ENCODE peak calls at places on chromosomes 11 and 22, in seven cellular contexts. One of them, this sample, is unnamed.

GRCh38 chr11:720017-720641 is 14.1 kb downstream of the EPS8L2 start:
- DNase-seq in transverse colon: no peak
- DNase-seq in tibial nerve: no peak
- DNase-seq in K562: no peak
- DNase-seq in H1: no peak
- DNase-seq in A549: no peak
- DNase-seq in ovary: no peak
- DNase-seq in this sample: no peak

GRCh38 chr22:27218521-27218920 is 561.1 kb downstream of the MIAT start:
- DNase-seq in transverse colon: no peak
- DNase-seq in tibial nerve: no peak
- DNase-seq in K562: no peak
- DNase-seq in H1: no peak
- DNase-seq in A549: no peak
- DNase-seq in ovary: peak
- DNase-seq in this sample: peak

GRCh38 chr11:114086394-114086793 is 26.9 kb downstream of the ZBTB16 start:
- DNase-seq in transverse colon: no peak
- DNase-seq in tibial nerve: no peak
- DNase-seq in K562: no peak
- DNase-seq in H1: no peak
- DNase-seq in A549: no peak
- DNase-seq in ovary: no peak
- DNase-seq in this sample: no peak

GRCh38 chr11:114264381-114264780 is 31.8 kb upstream of the NNMT start:
- DNase-seq in transverse colon: no peak
- DNase-seq in tibial nerve: no peak
- DNase-seq in K562: no peak
- DNase-seq in H1: no peak
- DNase-seq in A549: no peak
- DNase-seq in ovary: no peak
- DNase-seq in this sample: peak

GRCh38 chr11:122186439-122187080 is 70.5 kb upstream of the BLID start:
- DNase-seq in transverse colon: no peak
- DNase-seq in tibial nerve: peak
- DNase-seq in K562: no peak
- DNase-seq in H1: no peak
- DNase-seq in A549: no peak
- DNase-seq in ovary: no peak
- DNase-seq in this sample: no peak

GRCh38 chr11:100830295-100830694 is 143.2 kb downstream of the ARHGAP42 start:
- DNase-seq in transverse colon: no peak
- DNase-seq in tibial nerve: no peak
- DNase-seq in K562: no peak
- DNase-seq in H1: no peak
- DNase-seq in A549: no peak
- DNase-seq in ovary: no peak
- DNase-seq in this sample: no peak

GRCh38 chr22:25627271-25627848 is 62.9 kb downstream of the GRK3 start:
- DNase-seq in transverse colon: no peak
- DNase-seq in tibial nerve: no peak
- DNase-seq in K562: no peak
- DNase-seq in H1: no peak
- DNase-seq in A549: no peak
- DNase-seq in ovary: no peak
- DNase-seq in this sample: no peak

GRCh38 chr11:65445101-65445603 is 22.6 kb downstream of the NEAT1 start:
- DNase-seq in transverse colon: no peak
- DNase-seq in tibial nerve: no peak
- DNase-seq in K562: no peak
- DNase-seq in H1: no peak
- DNase-seq in A549: no peak
- DNase-seq in ovary: no peak
- DNase-seq in this sample: no peak

GRCh38 chr22:50310949-50311444 is 3.6 kb upstream of the PLXNB2 start:
- DNase-seq in transverse colon: no peak
- DNase-seq in tibial nerve: no peak
- DNase-seq in K562: no peak
- DNase-seq in H1: no peak
- DNase-seq in A549: no peak
- DNase-seq in ovary: no peak
- DNase-seq in this sample: no peak
- TF ChIP-seq CTCF in transverse colon: no peak
- TF ChIP-seq CTCF in tibial nerve: no peak
- TF ChIP-seq CTCF in K562: no peak
- TF ChIP-seq CTCF in H1: no peak
- TF ChIP-seq CTCF in A549: no peak
- TF ChIP-seq CTCF in ovary: no peak
- TF ChIP-seq CTCF in this sample: no peak

GRCh38 chr11:48093795-48094642 is 113.7 kb downstream of the PTPRJ start:
- DNase-seq in transverse colon: no peak
- DNase-seq in tibial nerve: no peak
- DNase-seq in K562: no peak
- DNase-seq in H1: peak
- DNase-seq in A549: no peak
- DNase-seq in ovary: no peak
- DNase-seq in this sample: no peak

GRCh38 chr11:48094643-48095339 is 114.4 kb downstream of the PTPRJ start:
- DNase-seq in transverse colon: no peak
- DNase-seq in tibial nerve: no peak
- DNase-seq in K562: no peak
- DNase-seq in H1: peak
- DNase-seq in A549: no peak
- DNase-seq in ovary: no peak
- DNase-seq in this sample: no peak

GRCh38 chr11:48095779-48096470 is 115.6 kb downstream of the PTPRJ start:
- DNase-seq in transverse colon: no peak
- DNase-seq in tibial nerve: no peak
- DNase-seq in K562: no peak
- DNase-seq in H1: peak
- DNase-seq in A549: no peak
- DNase-seq in ovary: peak
- DNase-seq in this sample: no peak

GRCh38 chr11:48098024-48098423 is 117.7 kb downstream of the PTPRJ start:
- DNase-seq in transverse colon: no peak
- DNase-seq in tibial nerve: no peak
- DNase-seq in K562: no peak
- DNase-seq in H1: peak
- DNase-seq in A549: no peak
- DNase-seq in ovary: no peak
- DNase-seq in this sample: no peak

DNA sequence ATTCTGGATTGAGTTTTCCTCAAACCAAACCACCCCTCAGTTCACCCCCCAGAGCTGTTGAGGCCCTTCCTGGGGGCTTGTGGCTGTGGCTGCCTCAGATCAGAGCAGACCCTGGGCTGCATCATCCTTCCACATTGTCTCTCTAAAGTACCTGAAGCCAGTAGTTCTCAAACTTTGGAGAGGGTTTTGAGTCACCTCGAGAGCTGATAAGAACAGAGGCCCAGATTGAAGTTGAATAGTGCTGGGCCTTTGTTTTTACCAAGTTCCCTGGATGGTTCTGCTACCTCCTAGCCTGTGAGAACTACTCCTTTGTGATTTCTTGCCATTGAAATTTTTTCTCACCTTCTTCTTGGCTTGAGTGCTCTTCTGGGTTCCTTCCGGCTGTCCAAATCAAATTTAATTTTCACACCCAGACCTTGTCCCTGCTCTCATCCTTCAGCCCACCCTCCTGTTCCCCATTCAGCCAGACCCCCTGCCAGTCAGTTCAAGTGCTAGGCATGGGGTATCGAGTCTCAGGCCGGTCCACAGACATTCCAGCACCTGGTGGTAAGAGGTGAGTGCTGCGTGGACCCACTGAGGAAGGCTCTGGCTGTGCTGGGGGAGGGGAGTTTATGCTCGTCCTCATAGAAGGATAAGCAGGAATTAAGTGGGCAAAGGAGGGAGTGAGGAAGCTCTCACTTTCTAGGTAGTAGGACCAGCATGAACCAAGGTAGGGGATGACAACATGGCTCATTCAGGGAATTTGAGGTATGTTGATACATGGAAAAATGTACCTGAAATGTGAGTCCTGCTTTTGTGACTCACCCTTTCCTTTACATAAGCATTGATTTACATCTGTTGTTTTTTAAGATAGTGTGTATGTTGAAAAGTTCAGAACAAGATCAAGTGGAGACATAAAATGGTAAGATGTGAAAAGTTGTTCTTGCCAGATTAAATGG is 116.5 kb downstream of the PTPRJ start:
- DNase-seq in transverse colon: no peak
- DNase-seq in tibial nerve: no peak
- DNase-seq in K562: no peak
- DNase-seq in H1: peak
- DNase-seq in A549: no peak
- DNase-seq in ovary: no peak
- DNase-seq in this sample: no peak
- TF ChIP-seq EP300 in transverse colon: no peak
- TF ChIP-seq EP300 in tibial nerve: no peak
- TF ChIP-seq EP300 in K562: no peak
- TF ChIP-seq EP300 in H1: no peak
- TF ChIP-seq EP300 in A549: no peak
- TF ChIP-seq EP300 in ovary: no peak
- TF ChIP-seq EP300 in this sample: no peak

GRCh38 chr11:41058138-41058537 is 401.3 kb downstream of the LRRC4C start:
- DNase-seq in transverse colon: no peak
- DNase-seq in tibial nerve: no peak
- DNase-seq in K562: no peak
- DNase-seq in H1: no peak
- DNase-seq in A549: no peak
- DNase-seq in ovary: no peak
- DNase-seq in this sample: no peak

GRCh38 chr11:41056892-41057569 is 402.4 kb downstream of the LRRC4C start:
- DNase-seq in transverse colon: no peak
- DNase-seq in tibial nerve: no peak
- DNase-seq in K562: no peak
- DNase-seq in H1: no peak
- DNase-seq in A549: no peak
- DNase-seq in ovary: no peak
- DNase-seq in this sample: no peak

GRCh38 chr11:41050791-41051190 is 408.7 kb downstream of the LRRC4C start:
- DNase-seq in transverse colon: no peak
- DNase-seq in tibial nerve: no peak
- DNase-seq in K562: no peak
- DNase-seq in H1: no peak
- DNase-seq in A549: no peak
- DNase-seq in ovary: no peak
- DNase-seq in this sample: no peak

GRCh38 chr11:41051919-41052630 is 407.4 kb downstream of the LRRC4C start:
- DNase-seq in transverse colon: no peak
- DNase-seq in tibial nerve: no peak
- DNase-seq in K562: no peak
- DNase-seq in H1: no peak
- DNase-seq in A549: no peak
- DNase-seq in ovary: no peak
- DNase-seq in this sample: no peak

DNA sequence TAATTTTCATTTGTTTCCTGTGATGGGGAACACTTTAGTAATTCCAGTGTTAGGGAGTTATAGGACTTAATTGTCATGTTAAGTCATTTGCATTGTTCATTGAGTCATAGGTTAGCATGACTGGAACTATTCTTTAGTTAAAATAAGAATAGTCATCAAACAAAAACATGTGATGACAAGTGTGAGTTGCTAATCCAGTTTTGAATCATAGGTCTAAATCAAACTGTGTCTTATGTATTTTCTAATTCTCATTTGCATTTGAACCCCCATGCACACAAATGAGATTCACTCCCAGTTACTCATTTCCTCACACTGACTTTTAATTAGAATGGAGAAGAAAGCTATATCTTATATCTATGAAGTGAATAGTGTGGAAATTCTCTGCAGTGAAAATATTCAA is 405.6 kb downstream of the LRRC4C start:
- DNase-seq in transverse colon: no peak
- DNase-seq in tibial nerve: no peak
- DNase-seq in K562: no peak
- DNase-seq in H1: no peak
- DNase-seq in A549: no peak
- DNase-seq in ovary: no peak
- DNase-seq in this sample: no peak
- TF ChIP-seq CTCF in transverse colon: no peak
- TF ChIP-seq CTCF in tibial nerve: no peak
- TF ChIP-seq CTCF in K562: no peak
- TF ChIP-seq CTCF in H1: no peak
- TF ChIP-seq CTCF in A549: no peak
- TF ChIP-seq CTCF in ovary: no peak
- TF ChIP-seq CTCF in this sample: no peak

GRCh38 chr11:72789493-72790131 is 4.2 kb downstream of the STARD10 start:
- DNase-seq in transverse colon: no peak
- DNase-seq in tibial nerve: no peak
- DNase-seq in K562: no peak
- DNase-seq in H1: no peak
- DNase-seq in A549: no peak
- DNase-seq in ovary: no peak
- DNase-seq in this sample: no peak

GRCh38 chr11:72798361-72798760 is 4.5 kb upstream of the STARD10 start:
- DNase-seq in transverse colon: no peak
- DNase-seq in tibial nerve: no peak
- DNase-seq in K562: no peak
- DNase-seq in H1: no peak
- DNase-seq in A549: no peak
- DNase-seq in ovary: no peak
- DNase-seq in this sample: no peak

GRCh38 chr11:72793081-72793451 is 781 bp downstream of the STARD10 start:
- DNase-seq in transverse colon: no peak
- DNase-seq in tibial nerve: no peak
- DNase-seq in K562: no peak
- DNase-seq in H1: no peak
- DNase-seq in A549: no peak
- DNase-seq in ovary: no peak
- DNase-seq in this sample: no peak

GRCh38 chr11:72792437-72793021 is 1.3 kb downstream of the STARD10 start:
- DNase-seq in transverse colon: no peak
- DNase-seq in tibial nerve: no peak
- DNase-seq in K562: no peak
- DNase-seq in H1: no peak
- DNase-seq in A549: no peak
- DNase-seq in ovary: no peak
- DNase-seq in this sample: no peak

DNA sequence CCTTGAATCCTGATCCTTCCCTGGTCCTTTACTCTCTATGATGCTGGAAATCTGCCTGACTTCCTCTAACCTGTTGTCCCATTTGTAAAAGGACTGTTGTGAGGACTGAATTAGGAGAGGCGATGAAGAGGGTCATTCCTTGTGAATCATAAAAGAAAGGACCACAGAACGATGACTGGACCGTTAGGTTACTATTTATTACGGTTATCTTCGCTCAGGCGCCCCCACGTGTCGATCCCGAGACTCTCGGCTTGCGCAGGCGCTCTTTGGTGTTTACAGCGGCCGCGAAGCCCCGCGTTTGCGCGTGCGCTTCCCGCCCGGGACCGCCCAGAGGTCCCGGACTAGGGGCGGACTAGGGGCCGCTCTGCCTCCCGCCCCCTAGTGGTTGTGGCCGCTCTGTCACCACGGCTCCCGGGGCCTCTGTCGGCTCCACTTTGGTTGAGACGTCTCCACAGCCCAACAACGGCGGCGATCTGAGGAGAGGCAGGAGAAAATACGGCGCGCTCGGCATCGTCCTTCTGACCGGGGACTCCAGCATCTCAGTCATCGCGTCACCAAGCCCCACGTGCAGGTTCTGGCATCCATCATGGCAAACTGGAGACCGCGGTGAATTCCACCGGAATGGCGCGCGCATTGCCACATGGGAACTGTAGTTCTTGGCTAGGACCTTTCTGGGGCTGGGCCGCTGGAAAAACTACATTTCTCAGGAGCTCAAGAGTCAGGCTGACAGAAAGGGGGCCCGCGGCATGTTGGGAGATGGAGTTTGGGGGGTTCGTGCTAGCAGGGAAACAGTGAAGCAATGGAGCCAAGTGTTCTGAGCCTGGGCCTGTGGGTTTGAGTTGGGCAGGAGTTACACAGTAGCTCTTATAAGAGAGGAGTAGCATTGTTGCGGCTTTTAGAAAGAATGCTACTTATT is at the start of gene STARD10:
- DNase-seq in transverse colon: peak
- DNase-seq in tibial nerve: peak
- DNase-seq in K562: peak
- DNase-seq in H1: peak
- DNase-seq in A549: peak
- DNase-seq in ovary: peak
- DNase-seq in this sample: peak
- TF ChIP-seq EP300 in transverse colon: no peak
- TF ChIP-seq EP300 in tibial nerve: peak
- TF ChIP-seq EP300 in K562: peak
- TF ChIP-seq EP300 in H1: no peak
- TF ChIP-seq EP300 in A549: no peak
- TF ChIP-seq EP300 in ovary: peak
- TF ChIP-seq EP300 in this sample: no peak

This sample was measured in suprapubic skin.